ENCODE peak calls at places on chromosomes 7 and 10, in six cellular contexts. N is mesenchymal stem cell, T is H1, Z is IMR-90, I is H9, J is trophoblast cell. E is an unnamed sample.

GRCh38 chr10:11472158-11472753 is 139.2 kb downstream of the USP6NL start:
- DNase-seq in N (peak; percentile 58), T (peak; percentile 91), Z (peak; percentile 41), I (peak; percentile 87), J (peak; percentile 46), E (peak; percentile 59)

GRCh38 chr10:230758-231157 is 95.5 kb downstream of the ZMYND11 start:
- DNase-seq in N (no peak), T (no peak), Z (no peak), I (no peak), J (no peak), E (no peak)

GRCh38 chr7:98930921-98931320 is 52.6 kb downstream of the TRRAP start:
- DNase-seq in N (no peak), T (no peak), Z (peak; percentile 34), I (no peak), J (no peak), E (no peak)

GRCh38 chr10:14659626-14660196 is 115.0 kb downstream of the FAM107B start:
- DNase-seq in N (no peak), T (no peak), Z (no peak), I (no peak), J (no peak), E (no peak)

GRCh38 chr10:131204406-131205152 is 106.9 kb downstream of the TCERG1L start:
- DNase-seq in N (no peak), T (peak; percentile 10), Z (no peak), I (peak; percentile 10), J (no peak), E (no peak)

GRCh38 chr7:122302826-122303521 is 1.6 kb downstream of the FEZF1 start:
- DNase-seq in N (no peak), T (no peak), Z (no peak), I (no peak), J (no peak), E (no peak)

GRCh38 chr10:37732685-37733084 is 124.7 kb downstream of the ZNF248 start:
- DNase-seq in N (no peak), T (no peak), Z (peak; percentile 1), I (no peak), J (peak; percentile 58), E (no peak)

GRCh38 chr10:96832721-96833219 is 672 bp downstream of the LCOR start:
- DNase-seq in N (peak; percentile 79), T (peak; percentile 83), Z (peak; percentile 67), I (peak; percentile 75), J (peak; percentile 49), E (peak; percentile 80)

GRCh38 chr7:106009511-106010226 is 46.6 kb downstream of the CDHR3 start:
- DNase-seq in N (peak; percentile 99), T (peak; percentile 99), Z (peak; percentile 98), I (peak; percentile 97), J (peak; percentile 96), E (peak; percentile 91)

GRCh38 chr10:11178606-11179221 is 161.0 kb downstream of the CELF2 start:
- DNase-seq in N (peak; percentile 87), T (no peak), Z (peak; percentile 61), I (no peak), J (no peak), E (no peak)

GRCh38 chr10:123514996-123515395 is 151.2 kb upstream of the GPR26 start:
- DNase-seq in N (no peak), T (no peak), Z (no peak), I (no peak), J (no peak), E (no peak)

GRCh38 chr7:81268551-81268950 is 349.7 kb upstream of the SEMA3C start:
- DNase-seq in N (peak; percentile 28), T (no peak), Z (peak; percentile 25), I (no peak), J (no peak), E (no peak)

GRCh38 chr7:7761974-7762769 is 43.8 kb upstream of the RPA3 start:
- DNase-seq in N (peak; percentile 87), T (no peak), Z (peak; percentile 59), I (no peak), J (no peak), E (no peak)

GRCh38 chr7:65216469-65216868 is 157.2 kb upstream of the ZNF92 start:
- DNase-seq in N (peak; percentile 21), T (peak; percentile 77), Z (peak; percentile 16), I (peak; percentile 84), J (peak; percentile 50), E (peak; percentile 40)

GRCh38 chr7:157355784-157356511 is 19.1 kb downstream of the DNAJB6 start:
- DNase-seq in N (no peak), T (no peak), Z (peak; percentile 13), I (no peak), J (peak; percentile 58), E (no peak)

GRCh38 chr7:157358041-157358752 is 21.4 kb downstream of the DNAJB6 start:
- DNase-seq in N (no peak), T (no peak), Z (no peak), I (no peak), J (no peak), E (no peak)

GRCh38 chr7:157358753-157359096 is 21.9 kb downstream of the DNAJB6 start:
- DNase-seq in N (no peak), T (no peak), Z (no peak), I (no peak), J (no peak), E (no peak)

GRCh38 chr7:157359581-157359980 is 22.8 kb downstream of the DNAJB6 start:
- DNase-seq in N (no peak), T (no peak), Z (no peak), I (no peak), J (no peak), E (no peak)

GRCh38 chr7:157357129-157358040 is 20.6 kb downstream of the DNAJB6 start:
- DNase-seq in N (no peak), T (no peak), Z (no peak), I (no peak), J (no peak), E (no peak)
- H3K23ac ChIP-seq in N (no peak overlapping the region), T (no peak overlapping the region), Z (no peak overlapping the region), I (no peak overlapping the region), J (no peak overlapping the region), E (no peak overlapping the region)

GRCh38 chr7:138568655-138569054 is 108.6 kb downstream of the TRIM24 start:
- DNase-seq in N (no peak), T (no peak), Z (no peak), I (no peak), J (no peak), E (no peak)

GRCh38 chr7:138565451-138566114 is 105.5 kb downstream of the TRIM24 start:
- DNase-seq in N (peak; percentile 36), T (no peak), Z (peak; percentile 78), I (peak; percentile 41), J (peak; percentile 7), E (no peak)

GRCh38 chr7:138565071-138565450 is 105.0 kb downstream of the TRIM24 start:
- DNase-seq in N (no peak), T (no peak), Z (no peak), I (no peak), J (no peak), E (no peak)

GRCh38 chr7:138563808-138564207 is 103.7 kb downstream of the TRIM24 start:
- DNase-seq in N (no peak), T (no peak), Z (no peak), I (no peak), J (no peak), E (no peak)

DNA sequence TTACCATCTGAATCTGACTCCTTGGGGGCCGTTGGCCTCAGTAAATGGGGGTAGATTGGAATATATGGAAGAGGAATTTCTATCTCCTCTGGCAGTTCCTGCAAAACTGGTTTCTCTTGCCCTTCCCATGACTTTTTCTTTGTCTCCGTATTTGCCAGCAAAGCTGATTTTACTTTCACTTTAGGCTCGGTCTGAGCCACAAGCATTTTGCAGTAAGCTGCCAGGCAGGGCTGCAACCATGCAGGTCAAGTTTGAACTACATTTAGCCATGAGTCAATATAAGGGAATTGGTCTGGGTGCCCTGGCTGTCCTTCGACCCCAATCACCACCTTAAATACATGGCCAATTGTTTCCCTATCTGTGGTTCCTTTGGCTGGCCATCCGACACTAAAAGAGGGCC is 104.3 kb downstream of the TRIM24 start:
- DNase-seq in N (peak; percentile 10), T (no peak), Z (no peak), I (no peak), J (peak; percentile 65), E (no peak)
- H2AFZ ChIP-seq in N (no peak overlapping the region), T (no peak overlapping the region), Z (no peak overlapping the region), I (no peak overlapping the region), J (no peak overlapping the region), E (no peak overlapping the region)

GRCh38 chr7:144546795-144547194 is 143.3 kb upstream of the NOBOX start:
- DNase-seq in N (no peak), T (no peak), Z (no peak), I (no peak), J (no peak), E (no peak)

GRCh38 chr7:144545330-144545729 is 141.8 kb upstream of the NOBOX start:
- DNase-seq in N (no peak), T (no peak), Z (no peak), I (no peak), J (no peak), E (no peak)

GRCh38 chr7:144547888-144548287 is 144.4 kb upstream of the NOBOX start:
- DNase-seq in N (no peak), T (no peak), Z (no peak), I (no peak), J (no peak), E (no peak)

GRCh38 chr7:144548556-144548955 is 145.1 kb upstream of the NOBOX start:
- DNase-seq in N (no peak), T (no peak), Z (no peak), I (no peak), J (peak; percentile 51), E (no peak)
- H3K23ac ChIP-seq in N (no peak overlapping the region), T (no peak overlapping the region), Z (no peak overlapping the region), I (no peak overlapping the region), J (no peak overlapping the region), E (no peak overlapping the region)

GRCh38 chr10:31646519-31646918 is 282.1 kb downstream of the ARHGAP12 start:
- DNase-seq in N (no peak), T (no peak), Z (no peak), I (no peak), J (no peak), E (no peak)

GRCh38 chr10:31647861-31648260 is 280.8 kb downstream of the ARHGAP12 start:
- DNase-seq in N (peak; percentile 11), T (no peak), Z (peak; percentile 35), I (no peak), J (no peak), E (no peak)

GRCh38 chr10:31650010-31650409 is 278.6 kb downstream of the ARHGAP12 start:
- DNase-seq in N (peak; percentile 90), T (no peak), Z (peak; percentile 92), I (no peak), J (no peak), E (no peak)

GRCh38 chr10:31652038-31652437 is 276.6 kb downstream of the ARHGAP12 start:
- DNase-seq in N (no peak), T (no peak), Z (no peak), I (no peak), J (no peak), E (no peak)

GRCh38 chr10:31648966-31649365 is 279.7 kb downstream of the ARHGAP12 start:
- DNase-seq in N (no peak), T (no peak), Z (no peak), I (no peak), J (no peak), E (no peak)
- H2AFZ ChIP-seq in N (no peak overlapping the region), T (no peak overlapping the region), Z (no peak overlapping the region), I (no peak overlapping the region), J (no peak overlapping the region), E (no peak overlapping the region)